ENCODE peak calls at places on chromosome 1, in ten cellular contexts. J, L, U, V, W, B, O, C, H and N are unnamed samples.
A peak's percentile ranks its signal among the peaks of the same experiment; 100 is the strongest.

GRCh38 chr1:211621471-211622198 is 42.7 kb upstream of the SLC30A1 start:
- DNase-seq in J (no peak), L (no peak), U (no peak), V (no peak), W (no peak), B (peak; percentile 48), O (no peak), C (no peak), H (no peak), N (no peak)

GRCh38 chr1:223106856-223107255 is 36.2 kb downstream of the TLR5 start:
- DNase-seq in J (no peak), L (no peak), U (no peak), V (no peak), W (no peak), B (no peak), O (no peak), C (no peak), H (no peak), N (no peak)

GRCh38 chr1:92354259-92354658 is 55.4 kb downstream of the RPAP2 start:
- DNase-seq in J (no peak), L (no peak), U (no peak), V (no peak), W (no peak), B (no peak), O (no peak), C (no peak), H (no peak), N (no peak)

GRCh38 chr1:160081261-160081936 is at the start of gene KCNJ9:
- DNase-seq in J (no peak), L (no peak), U (no peak), V (no peak), W (no peak), B (no peak), O (no peak), C (no peak), H (no peak), N (no peak)

GRCh38 chr1:93448292-93448982 is 519 bp downstream of the FNBP1L start:
- DNase-seq in J (peak; percentile 56), L (no peak), U (peak; percentile 62), V (peak; percentile 68), W (peak; percentile 27), B (peak; percentile 80), O (no peak), C (peak; percentile 26), H (peak; percentile 82), N (peak; percentile 89)

GRCh38 chr1:193545171-193545570 is 358.8 kb upstream of the B3GALT2 start:
- DNase-seq in J (no peak), L (no peak), U (no peak), V (no peak), W (no peak), B (no peak), O (no peak), C (no peak), H (no peak), N (no peak)

GRCh38 chr1:215181518-215181917 is 99.0 kb downstream of the KCNK2 start:
- DNase-seq in J (no peak), L (no peak), U (no peak), V (no peak), W (peak; percentile 4), B (no peak), O (no peak), C (peak; percentile 1), H (no peak), N (no peak)

GRCh38 chr1:64711266-64711665 is 33.6 kb upstream of the RAVER2 start:
- DNase-seq in J (no peak), L (no peak), U (no peak), V (no peak), W (no peak), B (no peak), O (no peak), C (no peak), H (no peak), N (no peak)

GRCh38 chr1:41574842-41575241 is 90.4 kb upstream of the EDN2 start:
- DNase-seq in J (peak; percentile 2), L (no peak), U (no peak), V (no peak), W (no peak), B (no peak), O (no peak), C (no peak), H (no peak), N (no peak)

GRCh38 chr1:8059161-8059622 is 33.1 kb upstream of the ERRFI1 start:
- DNase-seq in J (no peak), L (no peak), U (no peak), V (no peak), W (no peak), B (no peak), O (no peak), C (no peak), H (no peak), N (no peak)
- H3K27ac ChIP-seq in J (peak overlapping the region; percentile 89), L (no peak overlapping the region), U (no peak overlapping the region), V (peak overlapping the region; percentile 11), W (peak overlapping the region; percentile 99), B (peak overlapping the region; percentile 23), O (peak overlapping the region; percentile 12), C (no peak overlapping the region), H (no peak overlapping the region), N (peak overlapping the region; percentile 12)

GRCh38 chr1:212914789-212915188 is 35.6 kb upstream of the VASH2 start:
- DNase-seq in J (no peak), L (no peak), U (no peak), V (no peak), W (no peak), B (no peak), O (no peak), C (no peak), H (peak; percentile 63), N (no peak)

GRCh38 chr1:212917858-212918257 is 32.5 kb upstream of the VASH2 start:
- DNase-seq in J (no peak), L (no peak), U (no peak), V (no peak), W (no peak), B (no peak), O (no peak), C (no peak), H (peak; percentile 30), N (no peak)

GRCh38 chr1:212916395-212917133 is 33.8 kb upstream of the VASH2 start:
- DNase-seq in J (peak; percentile 30), L (no peak), U (no peak), V (peak; percentile 19), W (no peak), B (no peak), O (no peak), C (peak; percentile 50), H (peak; percentile 69), N (peak; percentile 90)

GRCh38 chr1:212917134-212917485 is 33.2 kb upstream of the VASH2 start:
- DNase-seq in J (no peak), L (no peak), U (no peak), V (no peak), W (no peak), B (no peak), O (no peak), C (no peak), H (no peak), N (no peak)

GRCh38 chr1:212915245-212916091 is 34.9 kb upstream of the VASH2 start:
- DNase-seq in J (no peak), L (no peak), U (peak; percentile 19), V (no peak), W (peak; percentile 96), B (peak; percentile 81), O (no peak), C (peak; percentile 50), H (peak; percentile 56), N (no peak)
- TF ChIP-seq CTCF in J (no peak), L (no peak), U (no peak), V (peak; percentile 32), W (peak; percentile 75), B (no peak), O (no peak), C (peak; percentile 82), H (peak; percentile 34), N (no peak)

DNA sequence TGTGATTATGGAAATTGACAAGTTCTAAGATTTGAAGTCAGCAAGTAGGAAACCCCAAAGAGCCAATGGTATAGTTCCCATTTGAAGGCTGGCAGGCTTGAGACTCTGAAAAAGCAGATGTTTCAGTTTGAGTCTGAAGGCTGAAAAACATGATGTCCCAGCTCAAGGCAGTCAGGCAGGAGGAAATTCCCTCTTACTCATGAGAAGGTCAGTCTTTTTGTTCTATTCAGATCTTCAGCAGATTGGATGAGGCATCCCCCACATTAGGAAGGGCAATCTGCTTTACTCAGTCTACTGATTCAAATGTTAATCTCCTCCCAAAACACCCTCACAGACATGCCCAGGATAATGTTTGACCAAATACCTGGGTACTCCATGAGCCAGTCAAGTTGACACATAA is 372.5 kb upstream of the ST6GALNAC5 start:
- DNase-seq in J (no peak), L (no peak), U (no peak), V (no peak), W (no peak), B (no peak), O (no peak), C (no peak), H (no peak), N (no peak)
- TF ChIP-seq EP300 in J (no peak), L (no peak), U (no peak), V (no peak), W (no peak), B (no peak), O (no peak), C (no peak), H (no peak), N (no peak)

GRCh38 chr1:203288351-203288894 is 16.9 kb upstream of the BTG2 start:
- DNase-seq in J (no peak), L (no peak), U (no peak), V (no peak), W (no peak), B (no peak), O (no peak), C (no peak), H (no peak), N (no peak)

GRCh38 chr1:203290261-203291089 is 14.8 kb upstream of the BTG2 start:
- DNase-seq in J (peak; percentile 99), L (peak; percentile 95), U (peak; percentile 98), V (peak; percentile 99), W (no peak), B (peak; percentile 99), O (peak; percentile 97), C (peak; percentile 53), H (peak; percentile 92), N (peak; percentile 99)

GRCh38 chr1:203287896-203288295 is 17.4 kb upstream of the BTG2 start:
- DNase-seq in J (no peak), L (no peak), U (no peak), V (no peak), W (no peak), B (no peak), O (no peak), C (no peak), H (no peak), N (no peak)

GRCh38 chr1:203289982-203290260 is 15.4 kb upstream of the BTG2 start:
- DNase-seq in J (no peak), L (no peak), U (no peak), V (no peak), W (no peak), B (no peak), O (no peak), C (no peak), H (no peak), N (no peak)

DNA sequence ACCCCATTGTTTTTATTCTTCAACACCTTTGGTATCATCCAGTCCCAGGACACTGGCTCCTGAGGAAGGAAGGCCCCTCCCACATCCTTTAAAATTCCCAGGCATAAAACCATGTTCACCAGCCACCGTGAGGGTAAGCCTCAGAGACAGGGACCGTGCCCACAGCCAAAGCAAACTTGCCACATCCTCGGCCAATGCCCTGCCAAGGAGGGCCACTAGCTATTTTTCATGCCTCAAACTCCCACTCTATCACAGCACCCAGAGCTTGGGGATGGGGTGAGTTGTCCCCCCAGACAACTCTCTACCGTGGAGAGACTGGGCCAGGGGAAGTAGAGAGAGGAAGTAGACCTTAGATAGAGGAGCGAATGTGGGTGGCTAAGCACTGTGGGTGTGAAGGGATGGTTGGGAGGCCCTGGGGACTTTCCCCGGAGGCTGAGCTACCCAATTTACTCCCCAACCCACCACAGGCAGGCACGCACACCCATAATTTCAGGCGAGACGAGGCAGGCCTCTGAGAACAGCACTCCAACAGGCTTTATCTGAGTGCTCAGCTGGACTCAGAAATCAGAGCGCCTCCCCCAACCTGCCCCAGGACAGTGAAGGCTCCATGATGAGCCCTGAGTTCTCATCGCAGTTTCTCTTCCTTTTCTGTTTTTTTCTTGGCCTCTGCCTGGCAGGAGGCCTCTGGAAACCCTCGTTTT is 15.9 kb upstream of the BTG2 start:
- DNase-seq in J (peak; percentile 56), L (no peak), U (peak; percentile 55), V (peak; percentile 77), W (no peak), B (peak; percentile 73), O (no peak), C (no peak), H (no peak), N (no peak)
- H3K27ac ChIP-seq in J (peak overlapping the region; percentile 97), L (peak overlapping the region; percentile 97), U (peak overlapping the region; percentile 90), V (peak overlapping the region; percentile 91), W (no peak overlapping the region), B (peak overlapping the region; percentile 92), O (peak overlapping the region; percentile 90), C (no peak overlapping the region), H (peak overlapping the region; percentile 49), N (peak overlapping the region; percentile 93)